ENCODE peak calls at places on chromosomes 4 and X, in eight cellular contexts. E, M, Y, S, L, K, U and F are unnamed samples.

GRCh38 chr4:122830392-122831095 is 3.9 kb downstream of the FGF2 start:
- DNase-seq in M (no peak), S (no peak), E (no peak), K (no peak), L (no peak), Y (peak; percentile 41), U (no peak), F (no peak)

GRCh38 chr4:109155682-109156243 is 146.7 kb downstream of the COL25A1 start:
- DNase-seq in U (no peak), K (no peak), E (no peak), Y (no peak), M (no peak), S (no peak), L (no peak), F (no peak)

GRCh38 chr4:110623710-110624015 is 786 bp upstream of the PITX2 start:
- DNase-seq in U (no peak), Y (no peak), E (no peak), S (no peak), L (no peak), K (no peak), M (no peak), F (no peak)

GRCh38 chr4:151688003-151688784 is 72.6 kb downstream of the GATB start:
- DNase-seq in Y (peak; percentile 44), E (no peak), M (no peak), K (no peak), S (no peak), L (no peak), U (peak; percentile 29), F (no peak)

GRCh38 chr4:87985097-87985886 is 9.8 kb downstream of the SPP1 start:
- DNase-seq in U (peak; percentile 74), L (no peak), M (peak; percentile 41), K (peak; percentile 56), Y (peak; percentile 56), E (peak; percentile 43), S (no peak), F (no peak)

GRCh38 chrX:85114776-85115175 is 111.1 kb downstream of the APOOL start:
- DNase-seq in Y (peak; percentile 1), M (no peak), S (no peak), E (no peak), U (no peak), L (no peak), K (no peak), F (no peak)

GRCh38 chrX:133134282-133134681 is 37.4 kb upstream of the USP26 start:
- DNase-seq in M (no peak), L (no peak), Y (no peak), S (no peak), E (no peak), U (no peak), K (no peak), F (no peak)

GRCh38 chr4:15317246-15317645 is 110.6 kb upstream of the C1QTNF7 start:
- DNase-seq in S (no peak), Y (no peak), U (no peak), M (no peak), K (no peak), E (no peak), L (no peak), F (no peak)

GRCh38 chr4:185567828-185568442 is 32.6 kb upstream of the PDLIM3 start:
- DNase-seq in U (no peak), Y (peak; percentile 55), S (no peak), K (no peak), E (peak; percentile 49), M (no peak), L (no peak), F (no peak)

GRCh38 chr4:52659722-52660261 is 691 bp upstream of the USP46 start:
- DNase-seq in E (peak; percentile 53), L (no peak), U (peak; percentile 40), M (no peak), S (no peak), K (peak; percentile 36), Y (peak; percentile 31), F (no peak)

GRCh38 chr4:74504212-74504611 is 59.3 kb downstream of the AREG start:
- DNase-seq in U (no peak), Y (peak; percentile 86), M (no peak), K (no peak), E (no peak), L (no peak), S (no peak), F (no peak)

GRCh38 chr4:88737304-88738015 is 39.8 kb upstream of the NAP1L5 start:
- DNase-seq in S (peak; percentile 48), U (peak; percentile 20), E (no peak), L (no peak), M (no peak), Y (peak; percentile 29), K (no peak), F (no peak)

GRCh38 chrX:27674491-27674890 is 84.3 kb downstream of the DCAF8L2 start:
- DNase-seq in M (no peak), L (no peak), Y (no peak), U (no peak), S (no peak), K (no peak), E (no peak), F (no peak)

GRCh38 chrX:12950851-12951589 is 23.9 kb upstream of the TMSB4X start:
- DNase-seq in Y (peak; percentile 33), M (peak; percentile 59), K (peak; percentile 75), S (peak; percentile 73), U (peak; percentile 71), E (no peak), L (peak; percentile 58), F (peak; percentile 3)

GRCh38 chrX:41952102-41952501 is 28.7 kb upstream of the CASK start:
- DNase-seq in L (no peak), E (no peak), Y (no peak), S (no peak), K (no peak), U (no peak), M (no peak), F (no peak)

GRCh38 chr4:158581161-158581560 is 59.5 kb downstream of the RXFP1 start:
- DNase-seq in L (no peak), Y (peak; percentile 73), S (no peak), U (no peak), M (no peak), E (no peak), K (no peak), F (no peak)

GRCh38 chr4:96355414-96355813 is 515.5 kb downstream of the PDHA2 start:
- DNase-seq in K (no peak), E (no peak), M (no peak), S (no peak), L (no peak), Y (no peak), U (no peak), F (no peak)

GRCh38 chr4:140130677-140131076 is 23.3 kb downstream of the MAML3 start:
- DNase-seq in Y (peak; percentile 60), L (no peak), S (no peak), M (no peak), U (no peak), K (no peak), E (no peak), F (no peak)

GRCh38 chrX:152907084-152907651 is 9.3 kb downstream of the ZNF185 start:
- DNase-seq in L (no peak), E (no peak), M (no peak), S (no peak), Y (peak; percentile 74), K (no peak), U (peak; percentile 64), F (no peak)

GRCh38 chr4:121034010-121034409 is 38.3 kb downstream of the NDNF start:
- DNase-seq in M (no peak), U (no peak), Y (peak; percentile 73), K (no peak), E (no peak), S (no peak), L (no peak), F (no peak)

GRCh38 chrX:43540318-43540717 is 115.8 kb upstream of the MAOA start:
- DNase-seq in S (no peak), L (no peak), Y (no peak), E (no peak), K (no peak), U (no peak), M (no peak), F (no peak)

GRCh38 chr4:52952540-52952939 is 90.4 kb downstream of the RASL11B start:
- DNase-seq in M (no peak), E (no peak), S (no peak), Y (no peak), L (no peak), U (no peak), K (no peak), F (no peak)

GRCh38 chrX:40097101-40097491 is 662 bp downstream of the BCOR start:
- DNase-seq in E (no peak), M (no peak), U (no peak), K (no peak), L (no peak), S (no peak), Y (no peak), F (no peak)

GRCh38 chr4:174828845-174829701 is at the start of gene GLRA3:
- DNase-seq in U (peak; percentile 99), L (no peak), M (no peak), K (peak; percentile 28), Y (peak; percentile 74), S (no peak), E (peak; percentile 75), F (no peak)

GRCh38 chr4:56048621-56049427 is 100.1 kb downstream of the CEP135 start:
- DNase-seq in Y (peak; percentile 55), L (no peak), U (peak; percentile 70), E (no peak), S (no peak), M (peak; percentile 63), K (peak; percentile 58), F (no peak)

GRCh38 chr4:155769092-155769491 is 10.3 kb downstream of the GUCY1B1 start:
- DNase-seq in M (no peak), Y (no peak), L (no peak), S (no peak), K (no peak), U (no peak), E (no peak), F (no peak)